ENCODE peak calls at places on chromosomes 7 and 10, in seven cellular contexts. L is ovary, N is kidney, X is mucosa of descending colon, U is fibroblast of mammary gland, E is AG04449, Z is MM.1S. J is an unnamed sample.

GRCh38 chr7:50856821-50857220 is 74.1 kb upstream of the GRB10 start:
- DNase-seq in L (no peak), N (no peak), X (no peak), U (peak), E (no peak), Z (no peak), J (no peak)

GRCh38 chr7:55055479-55055878 is 36.7 kb downstream of the EGFR start:
- DNase-seq in L (no peak), N (no peak), X (no peak), U (peak), E (no peak), Z (no peak), J (peak)

GRCh38 chr7:130896051-130896881 is 162.3 kb upstream of the KLF14 start:
- DNase-seq in L (no peak), N (no peak), X (no peak), U (peak), E (no peak), Z (no peak), J (no peak)

GRCh38 chr10:30671011-30671616 is 41.6 kb upstream of the LYZL2 start:
- DNase-seq in L (no peak), N (no peak), X (no peak), U (peak), E (peak), Z (peak), J (peak)

GRCh38 chr10:17756557-17757208 is 4.7 kb downstream of the TMEM236 start:
- DNase-seq in L (no peak), N (no peak), X (no peak), U (peak), E (no peak), Z (peak), J (no peak)

GRCh38 chr10:26157734-26158133 is 58.8 kb upstream of the GAD2 start:
- DNase-seq in L (no peak), N (no peak), X (no peak), U (no peak), E (no peak), Z (no peak), J (no peak)

GRCh38 chr10:110867807-110868465 is 3.8 kb upstream of the PDCD4 start:
- DNase-seq in L (no peak), N (no peak), X (no peak), U (no peak), E (no peak), Z (no peak), J (no peak)

GRCh38 chr10:114618722-114619121 is 39.4 kb downstream of the ABLIM1 start:
- DNase-seq in L (no peak), N (no peak), X (no peak), U (no peak), E (no peak), Z (no peak), J (no peak)

GRCh38 chr7:157722137-157723060 is 385.6 kb downstream of the DNAJB6 start:
- DNase-seq in L (no peak), N (peak), X (no peak), U (no peak), E (no peak), Z (no peak), J (no peak)

GRCh38 chr10:58177362-58177947 is 90.2 kb downstream of the IPMK start:
- DNase-seq in L (no peak), N (no peak), X (no peak), U (peak), E (no peak), Z (peak), J (no peak)

GRCh38 chr7:151981223-151981622 is 25.0 kb downstream of the GALNTL5 start:
- DNase-seq in L (no peak), N (no peak), X (no peak), U (no peak), E (no peak), Z (no peak), J (no peak)

GRCh38 chr10:34816067-34817002 is 1.2 kb upstream of the PARD3 start:
- DNase-seq in L (peak), N (no peak), X (no peak), U (peak), E (no peak), Z (no peak), J (no peak)

GRCh38 chr10:48567346-48567745 is 37.5 kb downstream of the ARHGAP22 start:
- DNase-seq in L (no peak), N (no peak), X (no peak), U (no peak), E (no peak), Z (no peak), J (no peak)

GRCh38 chr7:46651070-46651469 is 730.0 kb upstream of the IGFBP3 start:
- DNase-seq in L (no peak), N (no peak), X (no peak), U (no peak), E (no peak), Z (no peak), J (no peak)

GRCh38 chr7:143892527-143893300 is 9.3 kb downstream of the TCAF1 start:
- DNase-seq in L (no peak), N (no peak), X (no peak), U (peak), E (no peak), Z (peak), J (no peak)
- TF ChIP-seq CTCF in L (no peak), N (no peak), X (no peak), U (peak), E (peak), Z (peak), J (no peak)

DNA sequence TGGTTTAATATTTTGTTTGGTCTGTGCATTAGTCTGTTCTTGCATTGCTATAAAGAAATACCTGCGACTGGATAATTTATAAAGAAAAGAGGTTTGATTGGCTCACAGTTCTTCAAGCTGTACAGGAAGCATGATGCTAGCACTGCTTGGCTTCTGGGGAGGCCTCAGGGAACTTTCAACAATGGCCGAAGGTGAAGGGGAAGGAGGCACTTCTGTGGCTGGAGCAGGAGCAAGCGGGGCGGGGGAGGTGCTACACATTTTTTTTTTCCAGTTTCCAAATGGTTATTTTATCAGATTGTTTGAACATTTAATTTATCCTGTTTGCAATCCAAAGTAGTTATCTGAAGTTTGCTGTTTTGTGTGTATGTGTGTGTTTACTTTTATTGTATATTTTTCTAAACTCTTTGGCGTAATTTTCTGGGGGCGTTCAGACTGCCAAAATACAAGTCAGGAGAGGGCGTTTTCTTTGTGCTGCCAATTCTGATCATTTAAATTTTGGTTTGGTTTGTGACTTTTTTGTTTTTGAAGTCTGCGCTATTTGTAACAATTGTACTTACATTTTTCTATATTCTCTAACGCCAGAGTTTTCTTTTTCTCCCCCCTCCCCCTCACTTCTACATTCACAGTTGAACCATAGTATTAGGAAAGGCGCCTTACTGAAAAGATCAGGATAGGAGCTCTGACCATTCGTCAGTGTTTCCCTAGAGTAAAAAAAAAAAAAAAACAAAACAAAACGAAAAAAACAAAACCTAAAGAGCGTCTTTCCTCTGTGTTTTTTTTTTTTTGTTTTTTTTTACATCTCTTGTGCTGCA is 58.5 kb downstream of the ZNF783 start:
- DNase-seq in L (no peak), N (no peak), X (no peak), U (no peak), E (no peak), Z (no peak), J (no peak)
- TF ChIP-seq CTCF in L (no peak), N (no peak), X (no peak), U (no peak), E (no peak), Z (no peak), J (no peak)

DNA sequence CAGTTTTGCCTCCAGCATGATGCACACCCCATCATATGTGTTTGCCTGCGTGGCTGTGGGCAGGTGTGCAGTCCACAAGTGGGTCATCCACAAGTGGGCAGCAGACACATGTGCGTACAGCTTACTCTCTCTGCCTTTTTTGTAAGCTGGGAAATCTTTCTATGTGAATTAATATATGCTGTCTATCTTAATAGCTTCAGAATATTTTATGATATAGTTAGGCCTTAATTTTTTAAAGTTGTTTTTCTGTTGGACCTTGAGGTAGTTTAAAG is 80.1 kb downstream of the INPP5A start:
- DNase-seq in L (no peak), N (no peak), X (no peak), U (no peak), E (no peak), Z (no peak), J (no peak)
- TF ChIP-seq CTCF in L (no peak), N (no peak), X (no peak), U (no peak), E (no peak), Z (no peak), J (no peak)

DNA sequence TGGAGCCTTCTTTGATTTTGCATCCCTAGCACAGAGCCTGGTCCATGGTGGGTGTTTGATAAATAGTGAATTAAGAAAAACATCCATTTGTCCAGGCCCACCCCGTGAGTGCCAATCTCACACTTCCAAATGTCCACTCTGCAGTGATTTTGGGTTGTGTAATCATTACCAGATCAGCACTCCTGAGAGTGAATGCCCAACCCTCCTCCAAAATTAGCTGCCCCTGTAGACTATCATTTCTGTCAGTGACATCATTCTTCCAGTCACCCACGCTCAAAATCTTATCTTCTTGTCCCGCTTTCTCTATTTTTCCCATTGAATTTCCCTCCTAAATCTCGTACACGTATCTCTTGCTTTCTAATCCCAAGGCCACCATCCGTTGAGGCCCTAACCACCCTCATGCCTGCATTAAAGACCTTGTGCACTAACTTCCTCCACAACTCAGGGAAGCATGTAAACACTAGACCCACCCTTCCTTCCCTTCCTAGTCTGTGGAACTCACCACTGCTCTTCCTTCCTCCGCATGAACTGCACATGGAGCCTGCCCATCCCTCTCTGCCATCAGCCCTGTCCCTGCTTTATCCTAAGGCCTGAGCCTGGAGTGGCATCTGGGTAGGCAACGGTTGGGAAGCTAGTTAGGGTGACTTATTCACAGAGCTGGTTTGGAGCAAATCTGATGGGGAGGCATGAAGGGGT is 32.8 kb downstream of the PIK3AP1 start:
- DNase-seq in L (no peak), N (no peak), X (no peak), U (no peak), E (no peak), Z (no peak), J (no peak)
- TF ChIP-seq CTCF in L (no peak), N (no peak), X (no peak), U (no peak), E (no peak), Z (no peak), J (no peak)

GRCh38 chr10:33661580-33662269 is 327.3 kb upstream of the NRP1 start:
- DNase-seq in L (peak), N (peak), X (peak), U (peak), E (no peak), Z (no peak), J (peak)
- TF ChIP-seq CTCF in L (no peak), N (no peak), X (no peak), U (no peak), E (no peak), Z (no peak), J (no peak)

GRCh38 chr10:66457629-66458028 is 468.2 kb upstream of the LRRTM3 start:
- DNase-seq in L (no peak), N (no peak), X (no peak), U (no peak), E (no peak), Z (no peak), J (no peak)

DNA sequence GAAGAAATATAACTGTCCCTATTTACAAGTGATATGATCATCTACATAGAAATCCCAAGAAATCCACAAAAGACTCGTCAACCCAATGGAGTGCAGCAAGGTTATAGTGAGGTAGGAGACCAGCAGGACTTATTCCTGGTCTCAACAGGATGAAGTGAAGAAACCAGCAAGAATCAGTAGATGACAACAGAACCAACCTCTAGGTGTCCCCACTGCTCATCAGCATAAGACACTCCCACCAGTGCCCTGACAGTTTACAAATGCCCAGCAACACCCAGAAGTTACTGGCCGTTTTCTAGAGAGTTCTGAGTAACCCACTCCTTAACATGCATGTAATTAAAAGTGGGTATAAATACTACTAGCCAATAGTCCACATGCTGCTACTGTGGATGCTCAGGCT is 470.5 kb upstream of the LRRTM3 start:
- DNase-seq in L (no peak), N (no peak), X (no peak), U (no peak), E (no peak), Z (peak), J (no peak)
- TF ChIP-seq CTCF in L (no peak), N (no peak), X (no peak), U (no peak), E (no peak), Z (peak), J (no peak)

GRCh38 chr10:21533577-21534475 is at the start of gene MLLT10:
- DNase-seq in L (peak), N (peak), X (peak), U (peak), E (no peak), Z (peak), J (peak)
- TF ChIP-seq CTCF in L (peak), N (no peak), X (no peak), U (peak), E (peak), Z (peak), J (peak)

GRCh38 chr7:154684651-154685563 is 318.0 kb downstream of the PAXIP1 start:
- DNase-seq in L (no peak), N (no peak), X (peak), U (no peak), E (no peak), Z (no peak), J (no peak)
- TF ChIP-seq CTCF in L (no peak), N (no peak), X (no peak), U (no peak), E (no peak), Z (no peak), J (no peak)

GRCh38 chr10:103040424-103040823 is 122.3 kb downstream of the CNNM2 start:
- DNase-seq in L (no peak), N (no peak), X (no peak), U (peak), E (peak), Z (no peak), J (peak)

GRCh38 chr10:103041391-103041790 is 123.3 kb downstream of the CNNM2 start:
- DNase-seq in L (no peak), N (no peak), X (no peak), U (no peak), E (no peak), Z (no peak), J (no peak)

GRCh38 chr10:103044942-103045489 is 126.9 kb downstream of the CNNM2 start:
- DNase-seq in L (no peak), N (no peak), X (no peak), U (no peak), E (peak), Z (no peak), J (peak)

GRCh38 chr10:103042129-103042528 is 124.0 kb downstream of the CNNM2 start:
- DNase-seq in L (no peak), N (no peak), X (no peak), U (no peak), E (no peak), Z (no peak), J (no peak)

DNA sequence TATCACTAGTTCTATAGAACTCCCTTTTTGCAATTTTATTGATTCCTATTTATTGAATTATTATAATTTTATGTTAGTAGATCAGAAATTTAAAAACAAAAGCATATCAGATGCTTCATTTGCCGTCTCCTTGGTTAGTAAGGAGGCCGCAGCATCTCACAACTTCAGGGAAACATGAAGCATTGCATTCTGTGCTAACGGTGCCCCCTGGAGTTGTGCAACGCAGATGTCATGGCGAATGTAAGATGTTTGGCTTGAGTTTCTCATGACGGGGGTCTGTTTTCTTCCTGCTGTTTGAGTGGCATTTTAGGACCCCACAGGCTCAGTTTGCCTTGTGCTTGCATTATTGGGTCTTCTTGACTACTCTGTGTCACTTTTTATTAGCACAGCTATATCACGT is 124.8 kb downstream of the CNNM2 start:
- DNase-seq in L (no peak), N (no peak), X (no peak), U (no peak), E (no peak), Z (no peak), J (no peak)
- TF ChIP-seq CTCF in L (no peak), N (no peak), X (no peak), U (no peak), E (no peak), Z (no peak), J (no peak)